ENCODE peak calls at places on chromosomes 7 and 10, in nine cellular contexts. Q, A, C, P, F, L, V, Y and O are unnamed samples.

GRCh38 chr7:74606101-74606908 is 51.2 kb upstream of the GTF2I start:
- DNase-seq in Q (peak; percentile 34), A (no peak), C (peak; percentile 34), P (peak; percentile 28), F (no peak), L (peak; percentile 46), V (no peak), Y (no peak), O (no peak)

GRCh38 chr10:121260383-121260782 is 337.9 kb downstream of the FGFR2 start:
- DNase-seq in Q (peak; percentile 12), A (no peak), C (no peak), P (no peak), F (no peak), L (no peak), V (no peak), Y (no peak), O (no peak)

GRCh38 chr10:16458196-16458977 is 21.6 kb downstream of the PTER start:
- DNase-seq in Q (no peak), A (no peak), C (no peak), P (no peak), F (no peak), L (no peak), V (no peak), Y (no peak), O (no peak)

GRCh38 chr10:6778992-6779701 is 199.1 kb upstream of the PRKCQ start:
- DNase-seq in Q (peak; percentile 98), A (peak; percentile 92), C (no peak), P (peak; percentile 98), F (peak; percentile 89), L (no peak), V (no peak), Y (no peak), O (peak; percentile 61)

GRCh38 chr10:115030483-115031200 is 62.5 kb upstream of the ATRNL1 start:
- DNase-seq in Q (no peak), A (peak; percentile 14), C (no peak), P (no peak), F (no peak), L (no peak), V (no peak), Y (no peak), O (no peak)

GRCh38 chr10:74078037-74078436 is 72.6 kb downstream of the AP3M1 start:
- DNase-seq in Q (peak; percentile 95), A (no peak), C (no peak), P (no peak), F (no peak), L (no peak), V (no peak), Y (no peak), O (no peak)

GRCh38 chr7:159020987-159021386 is 123.7 kb downstream of the VIPR2 start:
- DNase-seq in Q (no peak), A (no peak), C (no peak), P (no peak), F (no peak), L (peak; percentile 40), V (no peak), Y (peak; percentile 34), O (no peak)

GRCh38 chr7:7803597-7804229 is 85.3 kb upstream of the RPA3 start:
- DNase-seq in Q (peak; percentile 18), A (no peak), C (no peak), P (no peak), F (no peak), L (no peak), V (no peak), Y (no peak), O (no peak)

GRCh38 chr7:73966941-73967831 is 60.8 kb upstream of the ELN start:
- DNase-seq in Q (no peak), A (no peak), C (no peak), P (no peak), F (no peak), L (no peak), V (no peak), Y (no peak), O (no peak)

GRCh38 chr10:126972622-126973414 is 67.6 kb downstream of the DOCK1 start:
- DNase-seq in Q (peak; percentile 96), A (peak; percentile 82), C (no peak), P (peak; percentile 80), F (peak; percentile 58), L (no peak), V (no peak), Y (no peak), O (peak; percentile 73)

GRCh38 chr10:103433858-103434257 is 18.3 kb downstream of the CALHM2 start:
- DNase-seq in Q (peak; percentile 10), A (peak; percentile 19), C (peak; percentile 56), P (no peak), F (no peak), L (no peak), V (no peak), Y (no peak), O (peak; percentile 11)

GRCh38 chr7:44116789-44117666 is 6.3 kb downstream of the POLD2 start:
- DNase-seq in Q (no peak), A (no peak), C (no peak), P (no peak), F (no peak), L (no peak), V (no peak), Y (no peak), O (no peak)

GRCh38 chr10:84179059-84179710 is 5.6 kb downstream of the GPR15LG start:
- DNase-seq in Q (peak; percentile 53), A (peak; percentile 22), C (no peak), P (peak; percentile 71), F (no peak), L (no peak), V (no peak), Y (no peak), O (peak; percentile 3)

GRCh38 chr7:92057375-92057774 is 76.9 kb downstream of the CYP51A1 start:
- DNase-seq in Q (no peak), A (peak; percentile 2), C (no peak), P (no peak), F (no peak), L (no peak), V (no peak), Y (no peak), O (no peak)

GRCh38 chr7:116499168-116500070 is at the start of gene CAV2:
- DNase-seq in Q (peak; percentile 54), A (peak; percentile 39), C (peak; percentile 83), P (peak; percentile 71), F (peak; percentile 61), L (peak; percentile 56), V (peak; percentile 75), Y (peak; percentile 20), O (no peak)

GRCh38 chr10:110410329-110411046 is 87.2 kb upstream of the DUSP5 start:
- DNase-seq in Q (peak; percentile 99), A (peak; percentile 96), C (no peak), P (peak; percentile 98), F (peak; percentile 96), L (no peak), V (no peak), Y (no peak), O (peak; percentile 86)

GRCh38 chr7:39700165-39700564 is 76.8 kb downstream of the RALA start:
- DNase-seq in Q (no peak), A (no peak), C (no peak), P (no peak), F (no peak), L (no peak), V (no peak), Y (no peak), O (no peak)

GRCh38 chr10:43574035-43574892 is at the start of gene ZNF239:
- DNase-seq in Q (peak; percentile 89), A (peak; percentile 89), C (peak; percentile 92), P (peak; percentile 89), F (peak; percentile 27), L (peak; percentile 89), V (peak; percentile 95), Y (peak; percentile 80), O (peak; percentile 80)

GRCh38 chr10:64090865-64091264 is 569.7 kb downstream of the REEP3 start:
- DNase-seq in Q (no peak), A (no peak), C (no peak), P (no peak), F (no peak), L (no peak), V (no peak), Y (no peak), O (no peak)

GRCh38 chr10:98446121-98446655 is 547 bp downstream of the HPS1 start:
- DNase-seq in Q (peak; percentile 33), A (peak; percentile 41), C (no peak), P (no peak), F (peak; percentile 36), L (peak; percentile 49), V (no peak), Y (peak; percentile 20), O (no peak)

GRCh38 chr7:94288091-94288490 is 106.6 kb upstream of the COL1A2 start:
- DNase-seq in Q (no peak), A (no peak), C (no peak), P (no peak), F (no peak), L (no peak), V (no peak), Y (no peak), O (no peak)

GRCh38 chr7:79084423-79084822 is 369.0 kb downstream of the MAGI2 start:
- DNase-seq in Q (peak; percentile 7), A (no peak), C (no peak), P (no peak), F (no peak), L (no peak), V (no peak), Y (no peak), O (no peak)

DNA sequence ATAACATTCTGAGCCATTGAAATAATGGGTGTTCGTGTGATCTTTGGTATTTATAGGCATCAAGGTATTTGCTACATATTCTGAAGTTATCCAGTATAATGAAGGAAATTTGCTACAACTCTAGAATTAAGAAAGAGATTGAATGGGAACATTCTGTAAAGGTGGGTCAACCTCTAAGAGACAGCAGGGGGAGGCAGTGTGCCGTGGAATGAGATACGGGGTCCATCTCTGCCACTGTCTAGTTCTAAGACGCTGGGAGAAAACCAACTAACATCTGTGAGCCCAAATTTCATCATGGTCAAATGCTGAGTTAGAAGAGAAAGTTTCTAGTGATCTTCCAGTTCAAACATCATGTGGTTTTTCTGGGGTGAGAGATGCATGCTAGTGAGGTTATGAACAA is 368.9 kb downstream of the SORCS1 start:
- DNase-seq in Q (no peak), A (no peak), C (peak; percentile 24), P (no peak), F (no peak), L (peak; percentile 33), V (no peak), Y (peak; percentile 32), O (no peak)
- TF ChIP-seq CTCF in Q (no peak), A (no peak), C (peak; percentile 61), P (no peak), F (no peak), L (peak; percentile 23), V (peak; percentile 69), Y (peak; percentile 72), O (no peak)

GRCh38 chr7:155738652-155739537 is 73.4 kb downstream of the SHH start:
- DNase-seq in Q (peak; percentile 69), A (peak; percentile 86), C (peak; percentile 75), P (peak; percentile 68), F (peak; percentile 29), L (peak; percentile 76), V (no peak), Y (peak; percentile 60), O (peak; percentile 47)
- TF ChIP-seq CTCF in Q (peak; percentile 48), A (peak; percentile 73), C (peak; percentile 72), P (peak; percentile 44), F (peak; percentile 96), L (peak; percentile 19), V (peak; percentile 90), Y (peak; percentile 74), O (peak; percentile 82)

GRCh38 chr10:47013469-47014169 is 102.4 kb downstream of the PTPN20 start:
- DNase-seq in Q (no peak), A (peak; percentile 60), C (no peak), P (no peak), F (no peak), L (no peak), V (no peak), Y (no peak), O (no peak)
- TF ChIP-seq CTCF in Q (no peak), A (peak; percentile 11), C (no peak), P (no peak), F (no peak), L (no peak), V (no peak), Y (no peak), O (no peak)

GRCh38 chr7:158010956-158011698 is 576.5 kb downstream of the PTPRN2 start:
- DNase-seq in Q (no peak), A (no peak), C (no peak), P (no peak), F (no peak), L (no peak), V (no peak), Y (no peak), O (no peak)
- TF ChIP-seq CTCF in Q (no peak), A (no peak), C (no peak), P (no peak), F (peak; percentile 7), L (no peak), V (no peak), Y (no peak), O (no peak)